ENCODE peak calls at places on chromosomes 13 and 19, in nine cellular contexts. One of them, this sample, is unnamed.

GRCh38 chr19:3721131-3721899 is 13.1 kb downstream of the TJP3 start:
- DNase-seq in right atrium auricular region: no peak
- DNase-seq in heart left ventricle: peak; percentile 89
- DNase-seq in spleen: peak; percentile 94
- DNase-seq in RWPE1: peak; percentile 82
- DNase-seq in HCT116: peak; percentile 95
- DNase-seq in CD4-positive, CD25-positive, alpha-beta regulatory T cell: peak; percentile 89
- DNase-seq in CD4-positive, alpha-beta T cell: peak; percentile 83
- DNase-seq in IMR-90: peak; percentile 75
- DNase-seq in this sample: no peak

GRCh38 chr19:24048261-24048660 is 38.7 kb upstream of the ZNF254 start:
- DNase-seq in right atrium auricular region: no peak
- DNase-seq in heart left ventricle: no peak
- DNase-seq in spleen: no peak
- DNase-seq in RWPE1: no peak
- DNase-seq in HCT116: no peak
- DNase-seq in CD4-positive, CD25-positive, alpha-beta regulatory T cell: no peak
- DNase-seq in CD4-positive, alpha-beta T cell: no peak
- DNase-seq in IMR-90: no peak
- DNase-seq in this sample: no peak

GRCh38 chr13:105961438-105961837 is 574.0 kb downstream of the EFNB2 start:
- DNase-seq in right atrium auricular region: no peak
- DNase-seq in heart left ventricle: no peak
- DNase-seq in spleen: no peak
- DNase-seq in RWPE1: no peak
- DNase-seq in HCT116: no peak
- DNase-seq in CD4-positive, CD25-positive, alpha-beta regulatory T cell: no peak
- DNase-seq in CD4-positive, alpha-beta T cell: no peak
- DNase-seq in IMR-90: no peak
- DNase-seq in this sample: no peak

GRCh38 chr13:20943519-20944012 is 41.0 kb upstream of the XPO4 start:
- DNase-seq in right atrium auricular region: peak; percentile 94
- DNase-seq in heart left ventricle: peak; percentile 90
- DNase-seq in spleen: peak; percentile 89
- DNase-seq in RWPE1: peak; percentile 84
- DNase-seq in HCT116: peak; percentile 76
- DNase-seq in CD4-positive, CD25-positive, alpha-beta regulatory T cell: peak; percentile 42
- DNase-seq in CD4-positive, alpha-beta T cell: peak; percentile 30
- DNase-seq in IMR-90: peak; percentile 97
- DNase-seq in this sample: peak; percentile 46

GRCh38 chr19:35095667-35096368 is 19.8 kb upstream of the FXYD3 start:
- DNase-seq in right atrium auricular region: no peak
- DNase-seq in heart left ventricle: peak; percentile 35
- DNase-seq in spleen: no peak
- DNase-seq in RWPE1: peak; percentile 82
- DNase-seq in HCT116: no peak
- DNase-seq in CD4-positive, CD25-positive, alpha-beta regulatory T cell: no peak
- DNase-seq in CD4-positive, alpha-beta T cell: no peak
- DNase-seq in IMR-90: no peak
- DNase-seq in this sample: no peak

GRCh38 chr13:45238945-45239795 is 38.3 kb upstream of the KCTD4 start:
- DNase-seq in right atrium auricular region: no peak
- DNase-seq in heart left ventricle: no peak
- DNase-seq in spleen: no peak
- DNase-seq in RWPE1: peak; percentile 80
- DNase-seq in HCT116: no peak
- DNase-seq in CD4-positive, CD25-positive, alpha-beta regulatory T cell: no peak
- DNase-seq in CD4-positive, alpha-beta T cell: no peak
- DNase-seq in IMR-90: peak; percentile 62
- DNase-seq in this sample: no peak

GRCh38 chr13:64099994-64100393 is 2684.3 kb upstream of the PCDH20 start:
- DNase-seq in right atrium auricular region: no peak
- DNase-seq in heart left ventricle: no peak
- DNase-seq in spleen: no peak
- DNase-seq in RWPE1: no peak
- DNase-seq in HCT116: no peak
- DNase-seq in CD4-positive, CD25-positive, alpha-beta regulatory T cell: no peak
- DNase-seq in CD4-positive, alpha-beta T cell: no peak
- DNase-seq in IMR-90: no peak
- DNase-seq in this sample: no peak

GRCh38 chr13:53238241-53238640 is 209.6 kb downstream of the OLFM4 start:
- DNase-seq in right atrium auricular region: no peak
- DNase-seq in heart left ventricle: no peak
- DNase-seq in spleen: no peak
- DNase-seq in RWPE1: no peak
- DNase-seq in HCT116: no peak
- DNase-seq in CD4-positive, CD25-positive, alpha-beta regulatory T cell: no peak
- DNase-seq in CD4-positive, alpha-beta T cell: no peak
- DNase-seq in IMR-90: no peak
- DNase-seq in this sample: no peak

GRCh38 chr19:50663280-50663790 is 14.1 kb downstream of the C19orf81 start:
- DNase-seq in right atrium auricular region: no peak
- DNase-seq in heart left ventricle: no peak
- DNase-seq in spleen: no peak
- DNase-seq in RWPE1: no peak
- DNase-seq in HCT116: no peak
- DNase-seq in CD4-positive, CD25-positive, alpha-beta regulatory T cell: no peak
- DNase-seq in CD4-positive, alpha-beta T cell: no peak
- DNase-seq in IMR-90: no peak
- DNase-seq in this sample: no peak

GRCh38 chr13:111903143-111903542 is 163.8 kb upstream of the SOX1 start:
- DNase-seq in right atrium auricular region: peak; percentile 26
- DNase-seq in heart left ventricle: no peak
- DNase-seq in spleen: no peak
- DNase-seq in RWPE1: no peak
- DNase-seq in HCT116: no peak
- DNase-seq in CD4-positive, CD25-positive, alpha-beta regulatory T cell: no peak
- DNase-seq in CD4-positive, alpha-beta T cell: no peak
- DNase-seq in IMR-90: no peak
- DNase-seq in this sample: no peak

GRCh38 chr13:111906306-111906705 is 160.6 kb upstream of the SOX1 start:
- DNase-seq in right atrium auricular region: peak; percentile 50
- DNase-seq in heart left ventricle: no peak
- DNase-seq in spleen: peak; percentile 44
- DNase-seq in RWPE1: no peak
- DNase-seq in HCT116: no peak
- DNase-seq in CD4-positive, CD25-positive, alpha-beta regulatory T cell: no peak
- DNase-seq in CD4-positive, alpha-beta T cell: no peak
- DNase-seq in IMR-90: no peak
- DNase-seq in this sample: no peak

GRCh38 chr13:111904166-111904565 is 162.8 kb upstream of the SOX1 start:
- DNase-seq in right atrium auricular region: peak; percentile 13
- DNase-seq in heart left ventricle: no peak
- DNase-seq in spleen: peak; percentile 47
- DNase-seq in RWPE1: no peak
- DNase-seq in HCT116: no peak
- DNase-seq in CD4-positive, CD25-positive, alpha-beta regulatory T cell: no peak
- DNase-seq in CD4-positive, alpha-beta T cell: no peak
- DNase-seq in IMR-90: no peak
- DNase-seq in this sample: no peak

GRCh38 chr13:111905609-111905945 is 161.4 kb upstream of the SOX1 start:
- DNase-seq in right atrium auricular region: peak; percentile 11
- DNase-seq in heart left ventricle: no peak
- DNase-seq in spleen: no peak
- DNase-seq in RWPE1: no peak
- DNase-seq in HCT116: no peak
- DNase-seq in CD4-positive, CD25-positive, alpha-beta regulatory T cell: no peak
- DNase-seq in CD4-positive, alpha-beta T cell: no peak
- DNase-seq in IMR-90: no peak
- DNase-seq in this sample: no peak

GRCh38 chr13:111904701-111905608 is 162.0 kb upstream of the SOX1 start:
- DNase-seq in right atrium auricular region: peak; percentile 51
- DNase-seq in heart left ventricle: no peak
- DNase-seq in spleen: peak; percentile 47
- DNase-seq in RWPE1: no peak
- DNase-seq in HCT116: peak; percentile 10
- DNase-seq in CD4-positive, CD25-positive, alpha-beta regulatory T cell: no peak
- DNase-seq in CD4-positive, alpha-beta T cell: no peak
- DNase-seq in IMR-90: no peak
- DNase-seq in this sample: no peak
- H3K27ac ChIP-seq in right atrium auricular region: no peak overlapping the region
- H3K27ac ChIP-seq in heart left ventricle: no peak overlapping the region
- H3K27ac ChIP-seq in spleen: no peak overlapping the region
- H3K27ac ChIP-seq in RWPE1: no peak overlapping the region
- H3K27ac ChIP-seq in HCT116: no peak overlapping the region
- H3K27ac ChIP-seq in CD4-positive, CD25-positive, alpha-beta regulatory T cell: no peak overlapping the region
- H3K27ac ChIP-seq in CD4-positive, alpha-beta T cell: no peak overlapping the region
- H3K27ac ChIP-seq in IMR-90: no peak overlapping the region
- H3K27ac ChIP-seq in this sample: no peak overlapping the region

DNA sequence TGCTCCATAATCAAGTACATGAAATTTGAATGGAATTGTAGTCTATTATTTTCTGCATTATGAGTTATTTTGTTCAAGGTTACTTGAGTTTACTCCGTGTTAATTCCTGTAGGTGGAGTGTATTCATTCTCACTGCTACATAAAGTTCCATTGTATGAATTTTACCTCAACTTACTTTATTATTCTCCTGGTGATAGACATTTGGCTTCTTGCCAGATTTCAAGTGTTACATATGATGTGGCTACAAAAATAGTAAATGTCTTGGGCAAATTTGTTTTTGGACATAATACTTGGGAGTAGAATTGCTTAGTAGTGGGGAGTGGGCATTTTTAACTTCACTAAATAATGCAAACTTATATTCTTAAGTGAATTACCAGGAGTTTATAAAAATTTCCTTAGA is 328.9 kb downstream of the SHISA2 start:
- DNase-seq in right atrium auricular region: no peak
- DNase-seq in heart left ventricle: no peak
- DNase-seq in spleen: no peak
- DNase-seq in RWPE1: no peak
- DNase-seq in HCT116: no peak
- DNase-seq in CD4-positive, CD25-positive, alpha-beta regulatory T cell: no peak
- DNase-seq in CD4-positive, alpha-beta T cell: no peak
- DNase-seq in IMR-90: no peak
- DNase-seq in this sample: no peak
- H3K27ac ChIP-seq in right atrium auricular region: no peak overlapping the region
- H3K27ac ChIP-seq in heart left ventricle: no peak overlapping the region
- H3K27ac ChIP-seq in spleen: no peak overlapping the region
- H3K27ac ChIP-seq in RWPE1: no peak overlapping the region
- H3K27ac ChIP-seq in HCT116: no peak overlapping the region
- H3K27ac ChIP-seq in CD4-positive, CD25-positive, alpha-beta regulatory T cell: no peak overlapping the region
- H3K27ac ChIP-seq in CD4-positive, alpha-beta T cell: no peak overlapping the region
- H3K27ac ChIP-seq in IMR-90: no peak overlapping the region
- H3K27ac ChIP-seq in this sample: no peak overlapping the region

GRCh38 chr13:111347438-111347837 is 27.0 kb downstream of the TEX29 start:
- DNase-seq in right atrium auricular region: peak; percentile 38
- DNase-seq in heart left ventricle: no peak
- DNase-seq in spleen: no peak
- DNase-seq in RWPE1: no peak
- DNase-seq in HCT116: no peak
- DNase-seq in CD4-positive, CD25-positive, alpha-beta regulatory T cell: no peak
- DNase-seq in CD4-positive, alpha-beta T cell: no peak
- DNase-seq in IMR-90: no peak
- DNase-seq in this sample: no peak

GRCh38 chr13:111343186-111343805 is 22.9 kb downstream of the TEX29 start:
- DNase-seq in right atrium auricular region: peak; percentile 18
- DNase-seq in heart left ventricle: no peak
- DNase-seq in spleen: no peak
- DNase-seq in RWPE1: no peak
- DNase-seq in HCT116: no peak
- DNase-seq in CD4-positive, CD25-positive, alpha-beta regulatory T cell: no peak
- DNase-seq in CD4-positive, alpha-beta T cell: no peak
- DNase-seq in IMR-90: no peak
- DNase-seq in this sample: no peak

GRCh38 chr13:111346281-111346680 is 25.8 kb downstream of the TEX29 start:
- DNase-seq in right atrium auricular region: peak; percentile 55
- DNase-seq in heart left ventricle: no peak
- DNase-seq in spleen: no peak
- DNase-seq in RWPE1: no peak
- DNase-seq in HCT116: no peak
- DNase-seq in CD4-positive, CD25-positive, alpha-beta regulatory T cell: no peak
- DNase-seq in CD4-positive, alpha-beta T cell: no peak
- DNase-seq in IMR-90: no peak
- DNase-seq in this sample: peak; percentile 15

GRCh38 chr13:111344471-111345191 is 24.2 kb downstream of the TEX29 start:
- DNase-seq in right atrium auricular region: peak; percentile 46
- DNase-seq in heart left ventricle: no peak
- DNase-seq in spleen: no peak
- DNase-seq in RWPE1: peak; percentile 23
- DNase-seq in HCT116: no peak
- DNase-seq in CD4-positive, CD25-positive, alpha-beta regulatory T cell: no peak
- DNase-seq in CD4-positive, alpha-beta T cell: no peak
- DNase-seq in IMR-90: peak; percentile 92
- DNase-seq in this sample: no peak

GRCh38 chr13:111345682-111346081 is 25.2 kb downstream of the TEX29 start:
- DNase-seq in right atrium auricular region: peak; percentile 43
- DNase-seq in heart left ventricle: no peak
- DNase-seq in spleen: no peak
- DNase-seq in RWPE1: no peak
- DNase-seq in HCT116: no peak
- DNase-seq in CD4-positive, CD25-positive, alpha-beta regulatory T cell: no peak
- DNase-seq in CD4-positive, alpha-beta T cell: no peak
- DNase-seq in IMR-90: no peak
- DNase-seq in this sample: no peak
- H3K27ac ChIP-seq in right atrium auricular region: no peak overlapping the region
- H3K27ac ChIP-seq in heart left ventricle: no peak overlapping the region
- H3K27ac ChIP-seq in spleen: no peak overlapping the region
- H3K27ac ChIP-seq in RWPE1: no peak overlapping the region
- H3K27ac ChIP-seq in HCT116: no peak overlapping the region
- H3K27ac ChIP-seq in CD4-positive, CD25-positive, alpha-beta regulatory T cell: no peak overlapping the region
- H3K27ac ChIP-seq in CD4-positive, alpha-beta T cell: no peak overlapping the region
- H3K27ac ChIP-seq in IMR-90: no peak overlapping the region
- H3K27ac ChIP-seq in this sample: no peak overlapping the region

DNA sequence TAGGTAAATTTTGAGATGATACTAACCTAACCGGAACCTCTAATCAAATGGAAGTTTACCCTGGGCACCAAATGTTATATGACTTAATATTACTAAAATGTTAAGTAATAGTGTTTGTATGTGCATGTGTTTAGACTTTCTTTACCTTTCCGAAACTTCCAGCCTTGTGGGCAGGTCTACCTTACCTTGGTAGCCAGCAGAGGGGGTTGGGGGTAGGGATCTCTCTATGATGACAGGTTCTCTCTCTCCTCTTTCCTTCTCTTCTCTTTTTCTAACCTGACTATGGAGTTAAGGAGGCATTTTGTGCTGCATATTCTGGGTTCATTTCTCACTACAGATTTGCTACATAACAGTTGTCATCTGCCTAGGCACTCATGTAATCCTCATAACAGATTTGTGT is 6.8 kb upstream of the FRY start:
- DNase-seq in right atrium auricular region: no peak
- DNase-seq in heart left ventricle: no peak
- DNase-seq in spleen: no peak
- DNase-seq in RWPE1: no peak
- DNase-seq in HCT116: no peak
- DNase-seq in CD4-positive, CD25-positive, alpha-beta regulatory T cell: no peak
- DNase-seq in CD4-positive, alpha-beta T cell: no peak
- DNase-seq in IMR-90: no peak
- DNase-seq in this sample: no peak
- H3K27ac ChIP-seq in right atrium auricular region: no peak overlapping the region
- H3K27ac ChIP-seq in heart left ventricle: no peak overlapping the region
- H3K27ac ChIP-seq in spleen: no peak overlapping the region
- H3K27ac ChIP-seq in RWPE1: no peak overlapping the region
- H3K27ac ChIP-seq in HCT116: no peak overlapping the region
- H3K27ac ChIP-seq in CD4-positive, CD25-positive, alpha-beta regulatory T cell: no peak overlapping the region
- H3K27ac ChIP-seq in CD4-positive, alpha-beta T cell: no peak overlapping the region
- H3K27ac ChIP-seq in IMR-90: no peak overlapping the region
- H3K27ac ChIP-seq in this sample: no peak overlapping the region

DNA sequence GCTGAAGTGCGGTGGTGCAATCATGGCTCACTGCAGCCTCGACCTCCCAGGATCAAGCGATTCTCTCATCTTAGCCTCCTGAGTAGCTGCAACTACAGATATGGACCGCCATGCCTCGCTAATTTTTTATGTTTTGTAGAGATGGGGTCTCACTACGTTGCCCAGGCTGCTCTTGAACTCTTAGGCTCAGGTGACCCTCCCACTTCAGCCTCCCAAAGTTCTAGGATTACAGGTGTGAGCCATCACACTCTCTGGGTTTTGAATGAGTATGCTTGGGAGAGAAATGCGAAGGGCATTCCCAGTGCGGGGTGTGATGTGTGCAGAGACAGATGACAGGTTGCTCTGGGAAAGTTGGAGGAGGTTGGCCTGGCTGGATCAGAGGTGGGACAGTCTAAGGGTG is 49.0 kb downstream of the RYR1 start:
- DNase-seq in right atrium auricular region: no peak
- DNase-seq in heart left ventricle: no peak
- DNase-seq in spleen: no peak
- DNase-seq in RWPE1: no peak
- DNase-seq in HCT116: no peak
- DNase-seq in CD4-positive, CD25-positive, alpha-beta regulatory T cell: no peak
- DNase-seq in CD4-positive, alpha-beta T cell: no peak
- DNase-seq in IMR-90: no peak
- DNase-seq in this sample: no peak
- H3K27ac ChIP-seq in right atrium auricular region: no peak overlapping the region
- H3K27ac ChIP-seq in heart left ventricle: no peak overlapping the region
- H3K27ac ChIP-seq in spleen: no peak overlapping the region
- H3K27ac ChIP-seq in RWPE1: no peak overlapping the region
- H3K27ac ChIP-seq in HCT116: no peak overlapping the region
- H3K27ac ChIP-seq in CD4-positive, CD25-positive, alpha-beta regulatory T cell: no peak overlapping the region
- H3K27ac ChIP-seq in CD4-positive, alpha-beta T cell: no peak overlapping the region
- H3K27ac ChIP-seq in IMR-90: no peak overlapping the region
- H3K27ac ChIP-seq in this sample: no peak overlapping the region